ENCODE peak calls at places on chromosomes 3 and 15, in nine cellular contexts. C, J, D, Y, G, N, Z, B and E are unnamed samples.

GRCh38 chr15:48718646-48719045 is 73.1 kb upstream of the FBN1 start:
- DNase-seq in D (no peak), Y (no peak), C (no peak), J (no peak), B (peak), G (peak), N (no peak), Z (peak), E (no peak)

GRCh38 chr3:60017631-60018030 is 967.8 kb upstream of the CFAP20DC start:
- DNase-seq in B (no peak), J (no peak), D (no peak), G (no peak), C (no peak), Y (no peak), N (no peak), Z (no peak), E (no peak)

GRCh38 chr15:60485365-60485764 is 6.4 kb upstream of the ICE2 start:
- DNase-seq in N (no peak), D (no peak), G (no peak), Y (no peak), B (no peak), Z (no peak), C (no peak), J (no peak), E (no peak)

GRCh38 chr3:39115870-39116269 is 8.4 kb downstream of the TTC21A start:
- DNase-seq in D (peak), J (no peak), G (no peak), Y (no peak), N (no peak), B (no peak), C (no peak), Z (no peak), E (no peak)

GRCh38 chr3:49020335-49021212 is 1.3 kb upstream of the NDUFAF3 start:
- DNase-seq in J (peak), Z (peak), Y (peak), G (peak), B (peak), D (peak), C (no peak), N (no peak), E (peak)

GRCh38 chr15:61256231-61256630 is 27.1 kb upstream of the RORA start:
- DNase-seq in Y (no peak), N (no peak), Z (no peak), G (no peak), J (no peak), D (no peak), C (no peak), B (no peak), E (no peak)

GRCh38 chr15:101558217-101558941 is 68.9 kb upstream of the PCSK6 start:
- DNase-seq in J (no peak), C (no peak), Z (no peak), G (no peak), Y (no peak), B (no peak), D (no peak), N (no peak), E (no peak)

GRCh38 chr3:112389961-112390360 is 57.0 kb downstream of the CD200 start:
- DNase-seq in Y (no peak), G (no peak), J (no peak), B (no peak), Z (no peak), N (no peak), C (no peak), D (no peak), E (no peak)

GRCh38 chr3:59212128-59212764 is 162.4 kb upstream of the CFAP20DC start:
- DNase-seq in Y (no peak), B (no peak), Z (no peak), C (peak), D (no peak), J (no peak), N (peak), G (no peak), E (no peak)

GRCh38 chr15:25188551-25189101 is 233.8 kb downstream of the SNRPN start:
- DNase-seq in N (no peak), C (no peak), J (no peak), Y (no peak), Z (no peak), G (no peak), B (no peak), D (no peak), E (no peak)

GRCh38 chr3:138369151-138369900 is 20.9 kb downstream of the MRAS start:
- DNase-seq in B (no peak), Y (no peak), C (no peak), Z (no peak), D (no peak), N (no peak), J (no peak), G (no peak), E (no peak)

GRCh38 chr3:28986922-28987321 is 293.9 kb upstream of the RBMS3 start:
- DNase-seq in B (no peak), J (no peak), Z (no peak), N (no peak), G (no peak), C (no peak), Y (no peak), D (no peak), E (no peak)

GRCh38 chr3:171348121-171348520 is 112.1 kb downstream of the TNIK start:
- DNase-seq in B (no peak), J (no peak), C (no peak), N (no peak), Z (no peak), D (no peak), G (no peak), Y (no peak), E (no peak)

GRCh38 chr3:121111914-121112612 is 204.1 kb downstream of the STXBP5L start:
- DNase-seq in C (no peak), Z (no peak), D (no peak), Y (no peak), G (no peak), J (no peak), B (no peak), N (peak), E (no peak)

GRCh38 chr3:99298661-99299060 is 339.7 kb upstream of the COL8A1 start:
- DNase-seq in B (no peak), J (no peak), C (no peak), N (no peak), D (no peak), Y (no peak), G (no peak), Z (no peak), E (no peak)

GRCh38 chr3:174859756-174860155 is 622 bp downstream of the NAALADL2 start:
- DNase-seq in N (no peak), C (no peak), D (no peak), Y (no peak), B (no peak), J (peak), G (no peak), Z (no peak), E (no peak)

GRCh38 chr15:51758645-51759044 is 7.2 kb downstream of the TMOD2 start:
- DNase-seq in Y (peak), D (peak), J (no peak), G (peak), Z (peak), N (no peak), B (no peak), C (no peak), E (no peak)
- H3K27ac ChIP-seq in Y (no peak), D (no peak), J (no peak), G (peak), Z (no peak), N (no peak), B (no peak), C (no peak), E (peak)

DNA sequence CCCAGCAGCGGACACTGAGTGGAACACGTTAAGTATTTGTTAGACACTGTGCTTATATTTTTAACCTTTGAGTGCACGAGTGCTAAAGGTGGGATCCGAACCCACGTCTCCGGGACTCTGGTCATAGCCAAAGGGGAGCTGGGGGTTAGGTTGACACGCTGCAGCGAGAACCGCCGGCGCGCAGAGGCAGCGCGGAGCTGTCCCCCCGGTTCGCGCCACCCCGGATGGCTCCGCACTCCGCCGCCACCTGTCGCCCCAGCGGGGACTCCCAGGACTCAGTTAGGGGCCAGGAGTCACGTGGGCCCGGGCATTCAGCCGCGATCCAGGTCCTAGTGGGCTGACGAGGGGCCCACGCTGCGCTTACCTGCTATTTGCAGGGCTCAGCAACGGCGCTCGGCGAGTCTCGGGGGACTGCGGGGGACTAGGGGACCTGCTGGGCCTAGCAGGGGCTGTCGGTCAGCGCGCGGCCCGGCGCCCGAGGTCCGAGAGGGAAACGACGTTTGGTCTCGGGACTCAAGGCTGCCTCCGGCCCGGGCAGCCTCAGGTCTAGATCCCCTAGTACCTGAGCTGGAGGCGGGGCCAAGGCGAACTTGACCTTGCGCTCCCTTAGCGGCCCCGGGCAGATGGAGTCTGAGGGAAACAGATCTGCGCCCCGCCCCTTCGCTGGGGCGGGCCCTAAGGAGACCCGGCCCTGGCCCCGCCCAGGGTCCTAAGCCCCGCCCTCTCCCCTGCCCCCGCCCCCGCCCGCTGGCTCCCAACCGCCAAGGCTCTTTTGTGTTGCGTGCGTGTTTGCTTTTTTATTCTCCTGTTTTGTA is at the start of gene NMNAT3:
- DNase-seq in Z (peak), J (peak), B (peak), D (peak), N (peak), C (no peak), Y (peak), G (peak), E (peak)
- TF ChIP-seq CTCF in Z (no peak), J (no peak), B (peak), D (peak), N (no peak), C (no peak), Y (peak), G (peak), E (no peak)

GRCh38 chr15:64636541-64636940 is 138.8 kb downstream of the RBPMS2 start:
- DNase-seq in G (no peak), Y (no peak), D (no peak), C (no peak), N (no peak), J (no peak), B (no peak), Z (no peak), E (no peak)

GRCh38 chr15:64634576-64635485 is 140.6 kb downstream of the RBPMS2 start:
- DNase-seq in Y (no peak), J (no peak), G (no peak), C (no peak), Z (no peak), B (no peak), N (peak), D (no peak), E (no peak)

GRCh38 chr15:64637412-64637811 is 138.0 kb downstream of the RBPMS2 start:
- DNase-seq in G (no peak), Z (no peak), B (no peak), N (no peak), C (no peak), J (no peak), D (no peak), Y (no peak), E (no peak)

GRCh38 chr15:64635486-64635815 is 139.9 kb downstream of the RBPMS2 start:
- DNase-seq in Z (no peak), D (peak), C (peak), G (no peak), J (peak), B (peak), Y (no peak), N (peak), E (no peak)

GRCh38 chr15:64636101-64636500 is 139.3 kb downstream of the RBPMS2 start:
- DNase-seq in Y (no peak), N (no peak), B (no peak), Z (no peak), C (no peak), G (no peak), J (no peak), D (no peak), E (no peak)
- H3K27ac ChIP-seq in Y (peak), N (peak), B (no peak), Z (no peak), C (no peak), G (peak), J (no peak), D (peak), E (peak)

GRCh38 chr15:77784361-77785292 is 151.9 kb upstream of the LINGO1 start:
- DNase-seq in N (peak), B (no peak), G (no peak), C (no peak), Y (no peak), J (no peak), Z (no peak), D (no peak), E (no peak)
- TF ChIP-seq CTCF in N (peak), B (no peak), G (peak), C (peak), Y (no peak), J (no peak), Z (no peak), D (no peak), E (no peak)

GRCh38 chr15:40743921-40744809 is 10.9 kb downstream of the RMDN3 start:
- DNase-seq in G (no peak), B (no peak), C (no peak), N (peak), J (peak), Y (no peak), Z (no peak), D (no peak), E (peak)

GRCh38 chr15:40739854-40740253 is 15.2 kb downstream of the RMDN3 start:
- DNase-seq in Y (no peak), C (no peak), J (peak), N (no peak), G (no peak), Z (no peak), D (no peak), B (no peak), E (no peak)

GRCh38 chr15:40744810-40745152 is 10.3 kb downstream of the RMDN3 start:
- DNase-seq in G (no peak), B (no peak), Z (no peak), J (no peak), N (no peak), D (no peak), Y (no peak), C (no peak), E (no peak)

GRCh38 chr15:40746916-40747418 is 8.1 kb downstream of the RMDN3 start:
- DNase-seq in Y (no peak), D (no peak), G (no peak), N (no peak), B (no peak), C (no peak), J (no peak), Z (no peak), E (no peak)

DNA sequence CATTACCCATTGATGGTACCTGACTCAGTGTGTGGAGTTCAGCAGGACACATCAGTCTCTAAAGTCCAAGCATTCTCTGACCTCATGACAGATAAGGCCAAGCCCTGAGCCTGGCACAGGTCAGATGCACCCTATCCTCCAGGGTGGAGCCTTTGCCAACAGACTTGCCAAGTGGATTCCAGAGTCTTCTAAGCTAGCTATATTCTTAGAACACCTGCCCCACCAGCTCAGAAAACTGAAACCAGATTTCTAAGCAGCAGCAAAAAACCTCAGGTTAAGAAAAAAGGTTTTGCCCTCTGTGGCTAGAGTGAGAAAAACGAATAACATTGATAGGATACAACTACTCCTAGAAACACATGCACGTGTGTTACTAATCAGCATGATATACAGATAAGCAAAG is 11.6 kb downstream of the RMDN3 start:
- DNase-seq in Z (no peak), G (no peak), B (no peak), J (peak), N (no peak), D (no peak), C (no peak), Y (no peak), E (peak)
- H3K27ac ChIP-seq in Z (peak), G (no peak), B (peak), J (peak), N (peak), D (no peak), C (no peak), Y (no peak), E (peak)

GRCh38 chr15:80584561-80584964 is 110.5 kb upstream of the ABHD17C start:
- DNase-seq in N (no peak), J (peak), D (no peak), Z (no peak), G (no peak), B (no peak), C (no peak), Y (no peak), E (no peak)
- TF ChIP-seq CTCF in N (no peak), J (peak), D (no peak), Z (no peak), G (peak), B (no peak), C (no peak), Y (no peak), E (no peak)

GRCh38 chr3:8283180-8283579 is 218.4 kb upstream of the LMCD1 start:
- DNase-seq in Z (no peak), G (no peak), N (no peak), J (no peak), C (no peak), D (no peak), B (no peak), Y (no peak), E (no peak)
- H3K27ac ChIP-seq in Z (no peak), G (peak), N (no peak), J (no peak), C (no peak), D (no peak), B (no peak), Y (no peak), E (no peak)

DNA sequence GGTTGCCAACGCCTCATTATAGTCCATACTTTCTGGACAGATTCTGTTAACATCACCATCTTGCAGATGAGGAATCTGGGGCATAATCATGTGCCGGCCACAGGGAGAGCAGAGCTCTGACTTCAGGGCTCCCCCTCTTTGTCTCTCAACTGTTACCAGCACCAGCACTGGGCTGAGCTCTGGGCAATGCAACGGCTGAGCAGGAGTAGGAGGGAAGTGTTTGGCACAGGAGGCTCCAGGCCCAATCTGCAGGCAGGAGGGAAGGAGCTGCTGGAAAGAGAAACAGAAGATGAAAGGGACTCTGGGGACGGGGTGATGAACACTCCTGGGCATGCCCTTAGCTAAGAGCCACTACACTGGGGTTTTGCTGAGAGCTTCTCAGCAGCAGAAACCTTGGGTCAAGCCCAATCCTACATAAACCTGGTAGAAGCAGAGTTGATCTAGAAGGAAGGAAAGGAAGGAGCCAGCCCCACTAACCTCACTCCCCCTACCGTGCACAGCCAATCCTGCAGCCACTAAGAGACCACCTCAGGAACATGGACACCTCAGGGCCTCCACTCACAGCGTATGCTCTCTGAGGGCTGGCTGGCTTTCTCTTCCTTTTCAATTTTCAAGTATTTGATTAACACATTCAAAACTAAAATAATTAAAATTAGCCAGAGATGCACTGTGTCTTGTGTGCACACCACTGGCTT is 73.1 kb upstream of the SPATA12 start:
- DNase-seq in G (no peak), Z (no peak), D (no peak), C (no peak), B (no peak), Y (no peak), N (no peak), J (no peak), E (no peak)
- TF ChIP-seq CTCF in G (peak), Z (no peak), D (no peak), C (peak), B (no peak), Y (no peak), N (no peak), J (no peak), E (no peak)

GRCh38 chr15:94780108-94780507 is 548.7 kb downstream of the MCTP2 start:
- DNase-seq in Z (no peak), Y (no peak), G (no peak), N (no peak), D (no peak), B (no peak), C (no peak), J (no peak), E (no peak)
- H3K27ac ChIP-seq in Z (no peak), Y (no peak), G (no peak), N (no peak), D (no peak), B (no peak), C (no peak), J (no peak), E (no peak)

GRCh38 chr3:51390600-51391074 is 448 bp upstream of the RBM15B start:
- DNase-seq in J (no peak), Y (no peak), B (no peak), D (no peak), C (no peak), G (no peak), N (no peak), Z (no peak), E (no peak)
- TF ChIP-seq CTCF in J (no peak), Y (no peak), B (no peak), D (no peak), C (peak), G (no peak), N (no peak), Z (no peak), E (no peak)